ENCODE peak calls at places on chromosomes 13 and 19, in five cellular contexts. One of them, this sample, is unnamed.

GRCh38 chr13:90760639-90761038 is 586.8 kb upstream of the MIR17HG start:
- DNase-seq in brain microvascular endothelial cell: no peak
- DNase-seq in choroid plexus epithelial cell: no peak
- DNase-seq in fibroblast of lung: no peak
- DNase-seq in OCI-LY7: no peak
- DNase-seq in this sample: no peak

GRCh38 chr19:1633269-1633606 is 19.2 kb downstream of the TCF3 start:
- DNase-seq in choroid plexus epithelial cell: no peak
- DNase-seq in OCI-LY7: no peak
- DNase-seq in brain microvascular endothelial cell: no peak
- DNase-seq in fibroblast of lung: no peak
- DNase-seq in this sample: no peak

GRCh38 chr19:18841400-18841799 is 9.6 kb downstream of the UPF1 start:
- DNase-seq in brain microvascular endothelial cell: no peak
- DNase-seq in OCI-LY7: no peak
- DNase-seq in fibroblast of lung: no peak
- DNase-seq in choroid plexus epithelial cell: no peak
- DNase-seq in this sample: no peak

GRCh38 chr19:32373614-32374295 is 28.3 kb downstream of the ZNF507 start:
- DNase-seq in OCI-LY7: no peak
- DNase-seq in fibroblast of lung: peak; percentile 100
- DNase-seq in brain microvascular endothelial cell: peak; percentile 100
- DNase-seq in choroid plexus epithelial cell: peak; percentile 99
- DNase-seq in this sample: no peak

GRCh38 chr13:98285317-98285716 is 108.2 kb upstream of the RNF113B start:
- DNase-seq in choroid plexus epithelial cell: peak; percentile 37
- DNase-seq in fibroblast of lung: peak; percentile 70
- DNase-seq in OCI-LY7: no peak
- DNase-seq in brain microvascular endothelial cell: no peak
- DNase-seq in this sample: no peak

GRCh38 chr19:5090780-5091575 is 122.1 kb downstream of the KDM4B start:
- DNase-seq in choroid plexus epithelial cell: peak; percentile 44
- DNase-seq in OCI-LY7: no peak
- DNase-seq in brain microvascular endothelial cell: peak; percentile 24
- DNase-seq in fibroblast of lung: peak; percentile 36
- DNase-seq in this sample: no peak

GRCh38 chr13:34926513-34926912 is 15.6 kb upstream of the NBEA start:
- DNase-seq in OCI-LY7: no peak
- DNase-seq in brain microvascular endothelial cell: peak; percentile 71
- DNase-seq in choroid plexus epithelial cell: peak; percentile 79
- DNase-seq in fibroblast of lung: peak; percentile 66
- DNase-seq in this sample: no peak

GRCh38 chr19:23286477-23286876 is 36.3 kb upstream of the ZNF724 start:
- DNase-seq in brain microvascular endothelial cell: no peak
- DNase-seq in choroid plexus epithelial cell: no peak
- DNase-seq in fibroblast of lung: no peak
- DNase-seq in OCI-LY7: peak; percentile 69
- DNase-seq in this sample: no peak

GRCh38 chr13:95607363-95607762 is 37.1 kb downstream of the DZIP1 start:
- DNase-seq in brain microvascular endothelial cell: peak; percentile 47
- DNase-seq in choroid plexus epithelial cell: peak; percentile 75
- DNase-seq in OCI-LY7: no peak
- DNase-seq in fibroblast of lung: peak; percentile 80
- DNase-seq in this sample: no peak

GRCh38 chr13:113035209-113035800 is 66.3 kb downstream of the MCF2L start:
- DNase-seq in OCI-LY7: no peak
- DNase-seq in brain microvascular endothelial cell: no peak
- DNase-seq in fibroblast of lung: no peak
- DNase-seq in choroid plexus epithelial cell: no peak
- DNase-seq in this sample: no peak

GRCh38 chr19:13137290-13137794 is 12.8 kb downstream of the STX10 start:
- DNase-seq in choroid plexus epithelial cell: no peak
- DNase-seq in OCI-LY7: no peak
- DNase-seq in brain microvascular endothelial cell: no peak
- DNase-seq in fibroblast of lung: no peak
- DNase-seq in this sample: no peak

GRCh38 chr19:584240-585001 is 5.3 kb upstream of the HCN2 start:
- DNase-seq in brain microvascular endothelial cell: no peak
- DNase-seq in OCI-LY7: peak; percentile 65
- DNase-seq in fibroblast of lung: no peak
- DNase-seq in choroid plexus epithelial cell: peak; percentile 58
- DNase-seq in this sample: peak; percentile 72

GRCh38 chr19:54612428-54612827 is 17.9 kb upstream of the LILRB1 start:
- DNase-seq in brain microvascular endothelial cell: no peak
- DNase-seq in choroid plexus epithelial cell: no peak
- DNase-seq in fibroblast of lung: no peak
- DNase-seq in OCI-LY7: no peak
- DNase-seq in this sample: no peak

GRCh38 chr13:100392709-100393630 is 195.6 kb downstream of the GGACT start:
- DNase-seq in fibroblast of lung: peak; percentile 100
- DNase-seq in OCI-LY7: no peak
- DNase-seq in choroid plexus epithelial cell: peak; percentile 100
- DNase-seq in brain microvascular endothelial cell: peak; percentile 100
- DNase-seq in this sample: no peak

GRCh38 chr19:48496959-48497727 is 14.5 kb downstream of the LMTK3 start:
- DNase-seq in OCI-LY7: no peak
- DNase-seq in fibroblast of lung: no peak
- DNase-seq in brain microvascular endothelial cell: no peak
- DNase-seq in choroid plexus epithelial cell: no peak
- DNase-seq in this sample: no peak

GRCh38 chr13:102679449-102680132 is 15.3 kb downstream of the METTL21C start:
- DNase-seq in OCI-LY7: no peak
- DNase-seq in fibroblast of lung: no peak
- DNase-seq in choroid plexus epithelial cell: no peak
- DNase-seq in brain microvascular endothelial cell: no peak
- DNase-seq in this sample: no peak

GRCh38 chr13:34257980-34258379 is 440.0 kb downstream of the RFC3 start:
- DNase-seq in fibroblast of lung: no peak
- DNase-seq in OCI-LY7: peak; percentile 20
- DNase-seq in brain microvascular endothelial cell: no peak
- DNase-seq in choroid plexus epithelial cell: no peak
- DNase-seq in this sample: no peak

GRCh38 chr13:52414051-52414450 is 8.1 kb upstream of the THSD1 start:
- DNase-seq in choroid plexus epithelial cell: no peak
- DNase-seq in brain microvascular endothelial cell: no peak
- DNase-seq in fibroblast of lung: no peak
- DNase-seq in OCI-LY7: no peak
- DNase-seq in this sample: no peak

GRCh38 chr13:51803422-51804294 is at the start of gene DHRS12:
- DNase-seq in choroid plexus epithelial cell: peak; percentile 86
- DNase-seq in fibroblast of lung: peak; percentile 80
- DNase-seq in OCI-LY7: peak; percentile 92
- DNase-seq in brain microvascular endothelial cell: peak; percentile 61
- DNase-seq in this sample: peak; percentile 84

DNA sequence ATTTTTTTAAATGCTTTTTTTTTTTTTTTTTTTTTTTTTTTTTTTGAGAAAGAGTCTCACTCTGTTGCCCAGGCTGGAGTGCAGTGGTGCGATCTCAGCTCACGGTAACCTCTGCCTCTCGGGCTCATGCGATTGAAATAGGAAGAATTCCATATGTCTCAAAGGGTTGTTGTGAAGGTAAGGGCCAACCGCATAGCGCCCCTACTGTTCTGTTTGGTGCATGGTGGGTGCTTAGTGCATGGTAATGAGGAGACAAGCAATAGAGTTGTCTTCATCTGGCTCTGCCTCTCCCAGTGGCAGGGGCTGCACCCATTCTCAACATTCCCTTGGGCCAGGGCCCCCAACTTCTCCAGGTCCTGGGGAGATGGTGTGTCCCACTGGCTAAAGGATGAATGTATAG is 68.7 kb downstream of the RASL11A start:
- DNase-seq in fibroblast of lung: peak; percentile 20
- DNase-seq in brain microvascular endothelial cell: peak; percentile 28
- DNase-seq in OCI-LY7: peak; percentile 78
- DNase-seq in choroid plexus epithelial cell: peak; percentile 73
- DNase-seq in this sample: no peak
- TF ChIP-seq CTCF in fibroblast of lung: peak; percentile 76
- TF ChIP-seq CTCF in brain microvascular endothelial cell: peak; percentile 84
- TF ChIP-seq CTCF in OCI-LY7: peak; percentile 67
- TF ChIP-seq CTCF in choroid plexus epithelial cell: peak; percentile 81
- TF ChIP-seq CTCF in this sample: no peak

GRCh38 chr19:58387338-58388174 is 487 bp downstream of the RPS5 start:
- DNase-seq in brain microvascular endothelial cell: no peak
- DNase-seq in OCI-LY7: peak; percentile 30
- DNase-seq in fibroblast of lung: no peak
- DNase-seq in choroid plexus epithelial cell: peak; percentile 33
- DNase-seq in this sample: no peak
- TF ChIP-seq CTCF in brain microvascular endothelial cell: peak; percentile 3
- TF ChIP-seq CTCF in OCI-LY7: peak; percentile 64
- TF ChIP-seq CTCF in fibroblast of lung: no peak
- TF ChIP-seq CTCF in choroid plexus epithelial cell: no peak
- TF ChIP-seq CTCF in this sample: no peak

DNA sequence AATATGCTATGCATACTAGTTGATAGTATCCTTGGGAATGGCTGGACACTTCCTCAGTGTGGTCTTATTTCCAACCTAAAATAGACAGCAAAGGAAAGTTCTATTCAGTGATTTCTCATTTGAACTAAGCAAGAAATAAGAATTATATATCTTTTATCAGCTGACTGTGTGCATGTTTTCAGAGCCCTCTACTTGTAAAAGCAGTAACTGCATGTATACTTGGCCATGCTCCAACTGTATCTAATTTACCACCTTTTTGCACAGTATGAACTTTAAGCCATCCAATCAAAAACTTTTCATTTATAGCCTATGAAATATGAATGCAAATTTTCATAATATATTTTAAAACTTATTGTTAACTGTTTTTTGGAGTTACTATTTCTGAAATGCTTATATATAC is 136.4 kb upstream of the PCDH9 start:
- DNase-seq in OCI-LY7: no peak
- DNase-seq in choroid plexus epithelial cell: peak; percentile 83
- DNase-seq in brain microvascular endothelial cell: peak; percentile 31
- DNase-seq in fibroblast of lung: peak; percentile 14
- DNase-seq in this sample: no peak
- TF ChIP-seq CTCF in OCI-LY7: peak; percentile 54
- TF ChIP-seq CTCF in choroid plexus epithelial cell: peak; percentile 55
- TF ChIP-seq CTCF in brain microvascular endothelial cell: peak; percentile 27
- TF ChIP-seq CTCF in fibroblast of lung: peak; percentile 26
- TF ChIP-seq CTCF in this sample: no peak

GRCh38 chr19:30666301-30666803 is 294.2 kb downstream of the ZNF536 start:
- DNase-seq in fibroblast of lung: no peak
- DNase-seq in brain microvascular endothelial cell: peak; percentile 29
- DNase-seq in choroid plexus epithelial cell: peak; percentile 49
- DNase-seq in OCI-LY7: peak; percentile 43
- DNase-seq in this sample: no peak

GRCh38 chr19:30662211-30662861 is 290.2 kb downstream of the ZNF536 start:
- DNase-seq in choroid plexus epithelial cell: peak; percentile 14
- DNase-seq in OCI-LY7: no peak
- DNase-seq in brain microvascular endothelial cell: no peak
- DNase-seq in fibroblast of lung: peak; percentile 57
- DNase-seq in this sample: no peak

GRCh38 chr19:30665449-30665848 is 293.3 kb downstream of the ZNF536 start:
- DNase-seq in choroid plexus epithelial cell: no peak
- DNase-seq in fibroblast of lung: no peak
- DNase-seq in brain microvascular endothelial cell: no peak
- DNase-seq in OCI-LY7: no peak
- DNase-seq in this sample: no peak

GRCh38 chr19:30667227-30667626 is 295.0 kb downstream of the ZNF536 start:
- DNase-seq in fibroblast of lung: no peak
- DNase-seq in choroid plexus epithelial cell: no peak
- DNase-seq in brain microvascular endothelial cell: no peak
- DNase-seq in OCI-LY7: no peak
- DNase-seq in this sample: no peak

DNA sequence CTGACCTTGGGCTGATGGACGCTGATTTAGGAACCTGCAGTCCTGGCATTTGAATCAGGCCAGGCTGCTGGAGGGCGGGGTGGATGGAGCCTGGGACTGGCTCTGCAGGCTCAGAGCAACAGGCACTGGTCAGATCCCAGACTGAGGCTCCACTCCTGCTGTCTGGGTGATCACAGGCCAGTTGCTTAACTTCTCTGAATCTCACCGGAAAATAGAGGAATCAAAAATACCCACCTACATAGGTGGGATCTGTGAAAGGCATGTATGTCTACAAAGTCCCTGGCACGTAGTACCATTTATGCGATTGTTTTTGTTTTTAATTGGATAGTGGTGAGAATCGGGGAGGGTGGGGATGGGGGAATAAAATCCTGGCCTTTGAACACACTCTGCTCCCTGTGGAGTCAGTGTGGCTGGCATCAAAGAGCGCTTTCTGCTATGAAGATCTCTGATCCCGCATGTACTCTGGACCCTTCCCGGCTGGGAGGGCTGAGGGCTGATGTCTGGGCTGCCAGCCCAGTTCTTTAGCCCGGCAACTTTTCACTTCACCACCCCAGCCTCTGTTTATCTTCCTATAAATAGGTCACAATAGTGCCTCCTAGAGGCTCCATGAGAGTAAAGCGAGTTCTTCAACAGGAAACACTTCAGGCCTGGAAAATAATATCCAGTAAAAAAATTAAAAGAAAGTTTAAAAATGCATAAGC is 292.3 kb downstream of the ZNF536 start:
- DNase-seq in brain microvascular endothelial cell: peak; percentile 11
- DNase-seq in OCI-LY7: peak; percentile 2
- DNase-seq in choroid plexus epithelial cell: peak; percentile 43
- DNase-seq in fibroblast of lung: no peak
- DNase-seq in this sample: no peak
- TF ChIP-seq CTCF in brain microvascular endothelial cell: peak; percentile 52
- TF ChIP-seq CTCF in OCI-LY7: peak; percentile 62
- TF ChIP-seq CTCF in choroid plexus epithelial cell: peak; percentile 38
- TF ChIP-seq CTCF in fibroblast of lung: peak; percentile 47
- TF ChIP-seq CTCF in this sample: no peak

GRCh38 chr13:59487883-59488282 is 675.8 kb downstream of the DIAPH3 start:
- DNase-seq in fibroblast of lung: no peak
- DNase-seq in choroid plexus epithelial cell: no peak
- DNase-seq in brain microvascular endothelial cell: no peak
- DNase-seq in OCI-LY7: no peak
- DNase-seq in this sample: no peak
- TF ChIP-seq CTCF in fibroblast of lung: no peak
- TF ChIP-seq CTCF in choroid plexus epithelial cell: peak; percentile 29
- TF ChIP-seq CTCF in brain microvascular endothelial cell: peak; percentile 50
- TF ChIP-seq CTCF in OCI-LY7: no peak
- TF ChIP-seq CTCF in this sample: no peak

GRCh38 chr13:49022472-49023144 is 46.9 kb downstream of the FNDC3A start:
- DNase-seq in brain microvascular endothelial cell: no peak
- DNase-seq in choroid plexus epithelial cell: peak; percentile 23
- DNase-seq in fibroblast of lung: peak; percentile 59
- DNase-seq in OCI-LY7: no peak
- DNase-seq in this sample: no peak

GRCh38 chr13:49020328-49020727 is 44.6 kb downstream of the FNDC3A start:
- DNase-seq in OCI-LY7: no peak
- DNase-seq in choroid plexus epithelial cell: no peak
- DNase-seq in fibroblast of lung: no peak
- DNase-seq in brain microvascular endothelial cell: no peak
- DNase-seq in this sample: no peak

GRCh38 chr13:49020940-49021548 is 45.3 kb downstream of the FNDC3A start:
- DNase-seq in fibroblast of lung: peak; percentile 46
- DNase-seq in OCI-LY7: no peak
- DNase-seq in choroid plexus epithelial cell: peak; percentile 13
- DNase-seq in brain microvascular endothelial cell: no peak
- DNase-seq in this sample: no peak

GRCh38 chr13:49021953-49022352 is 46.2 kb downstream of the FNDC3A start:
- DNase-seq in OCI-LY7: no peak
- DNase-seq in choroid plexus epithelial cell: no peak
- DNase-seq in brain microvascular endothelial cell: no peak
- DNase-seq in fibroblast of lung: peak; percentile 41
- DNase-seq in this sample: no peak

DNA sequence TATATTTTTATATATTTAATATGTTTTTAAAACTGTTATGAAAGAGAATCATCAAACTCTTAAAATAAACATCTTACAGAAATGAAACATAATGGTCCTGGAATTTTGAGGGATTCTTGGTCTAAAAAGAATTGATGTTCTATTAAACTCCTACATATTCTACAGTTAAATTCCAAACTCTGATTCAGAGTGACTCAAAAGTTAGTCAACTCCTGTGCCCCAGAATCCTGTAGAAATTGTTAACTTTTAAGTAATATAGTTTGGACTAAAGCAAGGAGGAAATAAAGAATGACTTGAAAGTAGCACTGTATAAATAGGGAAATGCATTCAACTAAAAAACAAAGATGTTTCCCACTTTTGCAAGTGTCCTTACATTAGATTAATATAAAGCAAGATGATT is 47.7 kb downstream of the FNDC3A start:
- DNase-seq in brain microvascular endothelial cell: peak; percentile 18
- DNase-seq in OCI-LY7: no peak
- DNase-seq in choroid plexus epithelial cell: peak; percentile 67
- DNase-seq in fibroblast of lung: peak; percentile 88
- DNase-seq in this sample: no peak
- TF ChIP-seq CTCF in brain microvascular endothelial cell: no peak
- TF ChIP-seq CTCF in OCI-LY7: no peak
- TF ChIP-seq CTCF in choroid plexus epithelial cell: no peak
- TF ChIP-seq CTCF in fibroblast of lung: no peak
- TF ChIP-seq CTCF in this sample: no peak

This sample was measured in activated B cell treated with CpG ODN at 0.5 μM for 24 hours.